ENCODE peak calls at places on chromosomes 3 and 15, in seven cellular contexts. S is brain microvascular endothelial cell, U is psoas muscle, M is fibroblast of lung, D is pancreas, B is H1, E is SK-N-SH. R is an unnamed sample.

GRCh38 chr15:56019060-56019793 is 25.8 kb upstream of the NEDD4 start:
- DNase-seq in S (no peak), U (no peak), M (no peak), D (no peak), B (no peak), E (no peak), R (no peak)

GRCh38 chr15:35499723-35500122 is 46.2 kb downstream of the DPH6 start:
- DNase-seq in S (no peak), U (no peak), M (no peak), D (no peak), B (no peak), E (no peak), R (no peak)

GRCh38 chr15:68830141-68830540 is 9.4 kb upstream of the ANP32A start:
- DNase-seq in S (no peak), U (no peak), M (no peak), D (no peak), B (no peak), E (no peak), R (no peak)

GRCh38 chr3:188819939-188820338 is 351.8 kb upstream of the TPRG1 start:
- DNase-seq in S (no peak), U (no peak), M (peak), D (no peak), B (no peak), E (no peak), R (no peak)

GRCh38 chr15:24898715-24899278 is 56.0 kb upstream of the SNRPN start:
- DNase-seq in S (no peak), U (no peak), M (no peak), D (no peak), B (peak), E (no peak), R (no peak)

GRCh38 chr15:45205192-45205591 is 17.4 kb upstream of the SHF start:
- DNase-seq in S (peak), U (no peak), M (peak), D (peak), B (no peak), E (peak), R (peak)

GRCh38 chr3:58299839-58300516 is 6.1 kb upstream of the RPP14 start:
- DNase-seq in S (peak), U (no peak), M (peak), D (no peak), B (no peak), E (peak), R (peak)

GRCh38 chr3:128503164-128503651 is 10.2 kb upstream of the GATA2 start:
- DNase-seq in S (no peak), U (no peak), M (no peak), D (no peak), B (no peak), E (no peak), R (no peak)

GRCh38 chr3:53045784-53046170 is at the start of gene SFMBT1:
- DNase-seq in S (no peak), U (peak), M (peak), D (peak), B (no peak), E (peak), R (no peak)

GRCh38 chr15:57911247-57911646 is 154.3 kb downstream of the ALDH1A2 start:
- DNase-seq in S (no peak), U (no peak), M (no peak), D (no peak), B (no peak), E (peak), R (no peak)

GRCh38 chr15:76310470-76311070 is 699 bp downstream of the ETFA start:
- DNase-seq in S (no peak), U (no peak), M (no peak), D (peak), B (no peak), E (no peak), R (no peak)

GRCh38 chr3:31421280-31422048 is 111.3 kb upstream of the STT3B start:
- DNase-seq in S (no peak), U (no peak), M (no peak), D (no peak), B (no peak), E (no peak), R (no peak)

GRCh38 chr3:44090036-44090435 is 151.7 kb upstream of the TOPAZ1 start:
- DNase-seq in S (no peak), U (no peak), M (no peak), D (no peak), B (no peak), E (no peak), R (no peak)
- TF ChIP-seq CTCF in S (no peak), U (no peak), M (no peak), D (no peak), B (no peak), E (no peak), R (no peak)

GRCh38 chr15:48494646-48495045 is 150.9 kb downstream of the FBN1 start:
- DNase-seq in S (no peak), U (no peak), M (no peak), D (no peak), B (no peak), E (no peak), R (no peak)
- H3K27ac ChIP-seq in S (peak), U (no peak), M (no peak), D (no peak), B (no peak), E (peak), R (peak)

GRCh38 chr3:10088256-10088655 is 19.8 kb downstream of the FANCD2OS start:
- DNase-seq in S (no peak), U (no peak), M (no peak), D (no peak), B (no peak), E (no peak), R (no peak)
- TF ChIP-seq CTCF in S (no peak), U (no peak), M (no peak), D (no peak), B (no peak), E (no peak), R (no peak)

GRCh38 chr3:124792341-124793034 is 62.2 kb downstream of the UMPS start:
- DNase-seq in S (no peak), U (no peak), M (no peak), D (no peak), B (no peak), E (no peak), R (no peak)
- H3K27ac ChIP-seq in S (peak), U (peak), M (peak), D (no peak), B (no peak), E (peak), R (peak)

DNA sequence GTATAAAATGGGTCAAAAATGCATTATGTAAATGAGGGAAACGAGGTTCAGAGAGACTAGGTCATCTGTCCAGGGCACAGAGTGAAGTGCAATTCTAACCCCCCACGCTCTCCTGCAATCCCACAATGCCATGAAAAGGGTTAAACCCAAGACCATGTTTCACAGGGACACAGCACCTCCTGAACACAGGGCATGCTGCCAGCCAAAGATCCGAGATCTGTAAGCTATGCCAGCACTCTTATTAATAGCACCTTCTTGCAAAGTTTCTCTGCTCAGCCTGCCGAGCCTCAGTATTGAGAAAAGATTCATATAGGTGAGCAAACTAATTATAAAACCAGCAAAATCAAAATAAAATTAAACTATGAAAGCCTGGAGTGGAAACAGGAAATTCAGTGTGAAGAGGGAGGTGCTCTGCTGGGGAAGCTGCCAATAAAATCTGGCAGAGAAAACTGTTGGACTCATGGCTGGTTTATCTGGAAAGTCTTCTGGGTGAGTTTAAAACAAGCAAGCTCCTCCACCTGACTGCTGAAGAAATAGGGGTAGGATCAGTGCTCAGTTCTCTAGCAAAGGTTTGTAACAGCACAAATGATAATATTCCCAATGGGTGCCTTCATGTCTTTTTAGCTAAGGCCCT is 50.3 kb downstream of the LRIG1 start:
- DNase-seq in S (no peak), U (peak), M (peak), D (peak), B (no peak), E (no peak), R (no peak)
- TF ChIP-seq CTCF in S (no peak), U (no peak), M (no peak), D (no peak), B (no peak), E (no peak), R (no peak)

DNA sequence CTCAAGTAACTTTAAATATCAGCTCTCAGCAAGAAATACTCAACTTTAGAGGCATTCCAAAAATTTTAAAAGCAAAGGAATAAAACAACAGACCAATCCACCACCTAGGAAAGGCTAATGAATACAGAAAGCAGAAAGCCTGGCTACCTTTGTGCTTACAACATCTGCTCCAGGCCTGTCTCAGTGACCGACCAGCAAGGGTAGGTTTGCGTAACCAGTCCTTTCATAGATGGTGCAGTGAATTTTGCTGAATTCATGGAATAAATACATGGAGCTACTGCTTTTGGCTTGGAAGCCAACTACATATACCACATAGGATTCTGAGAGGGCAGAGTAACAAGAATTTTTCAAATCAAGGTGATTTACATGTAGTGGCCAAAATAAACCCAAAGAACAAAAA is 27.2 kb downstream of the ETV5 start:
- DNase-seq in S (no peak), U (no peak), M (no peak), D (no peak), B (no peak), E (no peak), R (no peak)
- H3K27ac ChIP-seq in S (no peak), U (no peak), M (no peak), D (no peak), B (no peak), E (no peak), R (no peak)

GRCh38 chr3:39814007-39814406 is 4.6 kb downstream of the MYRIP start:
- DNase-seq in S (peak), U (no peak), M (no peak), D (no peak), B (no peak), E (no peak), R (no peak)

GRCh38 chr3:39809995-39810595 is 686 bp downstream of the MYRIP start:
- DNase-seq in S (no peak), U (no peak), M (no peak), D (peak), B (no peak), E (no peak), R (no peak)

GRCh38 chr3:39811561-39811960 is 2.2 kb downstream of the MYRIP start:
- DNase-seq in S (no peak), U (no peak), M (no peak), D (no peak), B (no peak), E (no peak), R (no peak)

GRCh38 chr3:39810647-39811161 is 1.3 kb downstream of the MYRIP start:
- DNase-seq in S (no peak), U (no peak), M (no peak), D (no peak), B (no peak), E (no peak), R (no peak)

GRCh38 chr3:39812537-39812936 is 3.1 kb downstream of the MYRIP start:
- DNase-seq in S (no peak), U (no peak), M (no peak), D (no peak), B (no peak), E (peak), R (no peak)
- TF ChIP-seq CTCF in S (peak), U (peak), M (no peak), D (peak), B (no peak), E (peak), R (no peak)

R was measured in AG04450.